ENCODE peak calls at places on chromosomes 2 and 18, in seven cellular contexts. H is adipocyte, A is Panc1, G is NCI-H748 treated with DMSO at 0.1 percent for 48 hours, U is DMS153, X is neural crest cell, Q is foreskin melanocyte. Y is an unnamed sample.

GRCh38 chr2:54073796-54074195 is 41.6 kb upstream of the ACYP2 start:
- DNase-seq in X (no peak), Q (no peak), H (peak; percentile 10), G (no peak), A (no peak), U (no peak), Y (no peak)

GRCh38 chr2:122144884-122145283 is 389.4 kb downstream of the TSN start:
- DNase-seq in U (no peak), G (no peak), Q (no peak), A (no peak), H (no peak), X (no peak), Y (no peak)

GRCh38 chr2:100707016-100707947 is 112.7 kb upstream of the NPAS2 start:
- DNase-seq in Q (no peak), G (no peak), U (no peak), H (no peak), X (no peak), A (no peak), Y (no peak)

GRCh38 chr2:177164131-177164530 is 48.5 kb upstream of the HNRNPA3 start:
- DNase-seq in G (no peak), X (no peak), U (no peak), H (peak; percentile 28), Q (no peak), A (no peak), Y (no peak)

GRCh38 chr2:223868005-223868404 is 30.6 kb upstream of the AP1S3 start:
- DNase-seq in G (no peak), U (no peak), H (no peak), A (no peak), X (no peak), Q (no peak), Y (no peak)

GRCh38 chr2:149169653-149170052 is 131.2 kb downstream of the LYPD6B start:
- DNase-seq in X (no peak), Q (no peak), H (peak; percentile 36), U (peak; percentile 69), A (no peak), G (peak; percentile 17), Y (no peak)

GRCh38 chr2:234476766-234477165 is 20.1 kb downstream of the ARL4C start:
- DNase-seq in X (no peak), U (no peak), A (no peak), Q (no peak), G (no peak), H (no peak), Y (no peak)

GRCh38 chr2:1635826-1636225 is 108.5 kb downstream of the PXDN start:
- DNase-seq in Q (no peak), U (no peak), A (no peak), G (no peak), X (no peak), H (no peak), Y (no peak)

GRCh38 chr2:54947596-54948519 is 102.4 kb downstream of the RTN4 start:
- DNase-seq in A (no peak), X (no peak), G (no peak), H (no peak), Q (peak; percentile 37), U (no peak), Y (no peak)

GRCh38 chr18:53796042-53796729 is 428.3 kb downstream of the MBD2 start:
- DNase-seq in X (no peak), G (no peak), A (no peak), H (peak; percentile 93), U (no peak), Q (peak; percentile 65), Y (no peak)

GRCh38 chr2:216535454-216535995 is 36.9 kb downstream of the RPL37A start:
- DNase-seq in A (no peak), Q (peak; percentile 74), X (no peak), U (no peak), G (no peak), H (peak; percentile 96), Y (no peak)

GRCh38 chr18:25650201-25650941 is 298.4 kb upstream of the ZNF521 start:
- DNase-seq in U (no peak), A (no peak), Q (peak; percentile 77), H (peak; percentile 76), X (no peak), G (no peak), Y (no peak)

GRCh38 chr2:74048147-74048546 is 63.4 kb downstream of the TET3 start:
- DNase-seq in A (no peak), Q (no peak), H (no peak), U (no peak), G (no peak), X (no peak), Y (no peak)

GRCh38 chr2:107303964-107304363 is 418.0 kb upstream of the ST6GAL2 start:
- DNase-seq in U (no peak), X (no peak), A (no peak), G (no peak), H (no peak), Q (peak; percentile 92), Y (no peak)

GRCh38 chr2:144454466-144455287 is 65.2 kb downstream of the ZEB2 start:
- DNase-seq in G (no peak), Q (no peak), A (no peak), H (peak; percentile 24), X (no peak), U (no peak), Y (no peak)

GRCh38 chr2:80499095-80499494 is 194.5 kb upstream of the LRRTM1 start:
- DNase-seq in H (peak; percentile 65), X (peak; percentile 18), Q (no peak), A (no peak), U (no peak), G (no peak), Y (no peak)

GRCh38 chr2:128086244-128086643 is 4.8 kb upstream of the UGGT1 start:
- DNase-seq in X (no peak), U (no peak), A (no peak), Q (no peak), H (no peak), G (no peak), Y (no peak)

GRCh38 chr2:188726561-188727247 is 247.5 kb upstream of the COL3A1 start:
- DNase-seq in Q (no peak), H (no peak), U (no peak), A (no peak), X (no peak), G (no peak), Y (no peak)

GRCh38 chr2:12824304-12824761 is 107.6 kb downstream of the TRIB2 start:
- DNase-seq in G (no peak), H (peak; percentile 25), A (no peak), X (no peak), U (no peak), Q (no peak), Y (no peak)

GRCh38 chr2:37084797-37085196 is 479 bp downstream of the GPATCH11 start:
- DNase-seq in G (no peak), X (no peak), H (no peak), U (no peak), Q (no peak), A (no peak), Y (no peak)

GRCh38 chr2:224882291-224883171 is 159.7 kb downstream of the DOCK10 start:
- DNase-seq in U (no peak), A (no peak), Q (no peak), X (no peak), G (no peak), H (peak; percentile 88), Y (no peak)